ENCODE peak calls at places on chromosome 2, in six cellular contexts. One of them, this sample, is unnamed.

GRCh38 chr2:69499242-69499641 is 62.0 kb upstream of the NFU1 start:
- DNase-seq in K562: no peak
- DNase-seq in ovary: no peak
- DNase-seq in right lobe of liver: no peak
- DNase-seq in Peyer's patch: no peak
- DNase-seq in vagina: no peak
- DNase-seq in this sample: no peak

GRCh38 chr2:187581125-187581896 is 27.1 kb upstream of the TFPI start:
- DNase-seq in ovary: no peak
- DNase-seq in Peyer's patch: no peak
- DNase-seq in K562: peak; percentile 41
- DNase-seq in vagina: no peak
- DNase-seq in right lobe of liver: no peak
- DNase-seq in this sample: no peak

GRCh38 chr2:169109502-169110409 is 40.4 kb downstream of the DHRS9 start:
- DNase-seq in Peyer's patch: peak; percentile 72
- DNase-seq in ovary: peak; percentile 35
- DNase-seq in vagina: no peak
- DNase-seq in K562: peak; percentile 90
- DNase-seq in right lobe of liver: peak; percentile 75
- DNase-seq in this sample: peak; percentile 76

GRCh38 chr2:234502919-234503285 is 6.0 kb upstream of the ARL4C start:
- DNase-seq in vagina: no peak
- DNase-seq in Peyer's patch: no peak
- DNase-seq in ovary: no peak
- DNase-seq in right lobe of liver: no peak
- DNase-seq in K562: no peak
- DNase-seq in this sample: no peak

GRCh38 chr2:68643874-68644485 is 601 bp downstream of the PROKR1 start:
- DNase-seq in K562: no peak
- DNase-seq in ovary: no peak
- DNase-seq in right lobe of liver: no peak
- DNase-seq in Peyer's patch: no peak
- DNase-seq in vagina: no peak
- DNase-seq in this sample: no peak

GRCh38 chr2:65064728-65065552 is 8.7 kb downstream of the CEP68 start:
- DNase-seq in vagina: no peak
- DNase-seq in right lobe of liver: peak; percentile 66
- DNase-seq in Peyer's patch: no peak
- DNase-seq in ovary: peak; percentile 59
- DNase-seq in K562: peak; percentile 51
- DNase-seq in this sample: peak; percentile 83

GRCh38 chr2:61530365-61531148 is 7.6 kb downstream of the XPO1 start:
- DNase-seq in ovary: no peak
- DNase-seq in vagina: no peak
- DNase-seq in K562: no peak
- DNase-seq in right lobe of liver: no peak
- DNase-seq in Peyer's patch: no peak
- DNase-seq in this sample: no peak

GRCh38 chr2:121283670-121284245 is 1.2 kb downstream of the TFCP2L1 start:
- DNase-seq in vagina: no peak
- DNase-seq in Peyer's patch: no peak
- DNase-seq in right lobe of liver: no peak
- DNase-seq in K562: no peak
- DNase-seq in ovary: no peak
- DNase-seq in this sample: no peak

GRCh38 chr2:227214622-227215041 is 50.2 kb downstream of the COL4A3 start:
- DNase-seq in K562: no peak
- DNase-seq in vagina: no peak
- DNase-seq in ovary: no peak
- DNase-seq in Peyer's patch: no peak
- DNase-seq in right lobe of liver: no peak
- DNase-seq in this sample: no peak

GRCh38 chr2:186848873-186849578 is at the start of gene ZSWIM2:
- DNase-seq in right lobe of liver: peak; percentile 36
- DNase-seq in K562: no peak
- DNase-seq in ovary: peak; percentile 58
- DNase-seq in Peyer's patch: peak; percentile 48
- DNase-seq in vagina: no peak
- DNase-seq in this sample: peak; percentile 70

GRCh38 chr2:85444629-85445028 is 26.1 kb downstream of the SH2D6 start:
- DNase-seq in Peyer's patch: no peak
- DNase-seq in ovary: no peak
- DNase-seq in K562: no peak
- DNase-seq in vagina: no peak
- DNase-seq in right lobe of liver: no peak
- DNase-seq in this sample: no peak

GRCh38 chr2:85446296-85447221 is 28.0 kb downstream of the SH2D6 start:
- DNase-seq in vagina: no peak
- DNase-seq in K562: no peak
- DNase-seq in right lobe of liver: no peak
- DNase-seq in ovary: no peak
- DNase-seq in Peyer's patch: no peak
- DNase-seq in this sample: no peak

GRCh38 chr2:85448840-85449588 is 30.5 kb downstream of the SH2D6 start:
- DNase-seq in vagina: no peak
- DNase-seq in K562: no peak
- DNase-seq in ovary: no peak
- DNase-seq in right lobe of liver: no peak
- DNase-seq in Peyer's patch: no peak
- DNase-seq in this sample: no peak

GRCh38 chr2:85447222-85447585 is 28.7 kb downstream of the SH2D6 start:
- DNase-seq in ovary: no peak
- DNase-seq in K562: no peak
- DNase-seq in vagina: no peak
- DNase-seq in right lobe of liver: no peak
- DNase-seq in Peyer's patch: no peak
- DNase-seq in this sample: no peak

GRCh38 chr2:85445316-85446295 is 27.1 kb downstream of the SH2D6 start:
- DNase-seq in K562: no peak
- DNase-seq in vagina: no peak
- DNase-seq in ovary: peak; percentile 80
- DNase-seq in right lobe of liver: peak; percentile 74
- DNase-seq in Peyer's patch: no peak
- DNase-seq in this sample: peak; percentile 88
- TF ChIP-seq CTCF in K562: no peak
- TF ChIP-seq CTCF in vagina: no peak
- TF ChIP-seq CTCF in ovary: no peak
- TF ChIP-seq CTCF in right lobe of liver: no peak
- TF ChIP-seq CTCF in Peyer's patch: no peak
- TF ChIP-seq CTCF in this sample: no peak

DNA sequence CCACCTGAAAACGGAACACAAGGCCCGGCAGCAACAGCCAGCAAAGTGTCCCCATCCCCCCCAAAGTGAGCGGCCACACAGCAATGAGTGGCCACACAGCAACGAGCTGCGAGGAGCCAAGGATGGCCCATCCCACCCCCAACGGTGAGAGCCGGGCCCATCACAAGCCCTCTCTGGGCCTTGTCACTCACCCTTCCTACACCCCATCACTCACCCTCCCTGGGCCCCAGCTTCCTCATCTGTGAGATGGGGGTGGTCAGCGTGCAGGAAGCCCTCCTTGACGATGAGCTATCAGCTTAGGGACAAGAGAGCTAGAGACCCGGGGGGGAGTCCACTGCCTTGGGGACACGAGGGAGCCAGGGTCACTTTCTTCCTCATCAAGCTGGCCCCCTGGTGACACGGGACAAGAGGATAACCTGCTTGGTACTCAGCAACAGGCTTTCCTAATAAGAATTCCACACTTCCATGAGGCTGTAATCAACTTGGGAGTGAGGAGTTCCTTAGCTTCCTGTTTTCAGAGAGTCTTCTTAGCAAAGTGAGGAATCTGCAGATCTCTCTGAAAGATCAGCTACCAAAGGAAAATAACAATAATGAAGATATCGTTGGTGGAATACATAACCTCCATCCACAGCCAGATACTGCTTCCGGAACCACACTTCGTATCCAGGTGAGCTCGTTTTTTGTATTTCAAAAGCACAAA is 92.7 kb downstream of the HDAC4 start:
- DNase-seq in vagina: no peak
- DNase-seq in ovary: peak; percentile 6
- DNase-seq in right lobe of liver: peak; percentile 18
- DNase-seq in Peyer's patch: peak; percentile 40
- DNase-seq in K562: no peak
- DNase-seq in this sample: peak; percentile 75
- H3K4me3 ChIP-seq in vagina: peak overlapping the region; percentile 45
- H3K4me3 ChIP-seq in ovary: peak overlapping the region; percentile 44
- H3K4me3 ChIP-seq in right lobe of liver: peak overlapping the region; percentile 26
- H3K4me3 ChIP-seq in Peyer's patch: no peak overlapping the region
- H3K4me3 ChIP-seq in K562: no peak overlapping the region
- H3K4me3 ChIP-seq in this sample: peak overlapping the region; percentile 48

DNA sequence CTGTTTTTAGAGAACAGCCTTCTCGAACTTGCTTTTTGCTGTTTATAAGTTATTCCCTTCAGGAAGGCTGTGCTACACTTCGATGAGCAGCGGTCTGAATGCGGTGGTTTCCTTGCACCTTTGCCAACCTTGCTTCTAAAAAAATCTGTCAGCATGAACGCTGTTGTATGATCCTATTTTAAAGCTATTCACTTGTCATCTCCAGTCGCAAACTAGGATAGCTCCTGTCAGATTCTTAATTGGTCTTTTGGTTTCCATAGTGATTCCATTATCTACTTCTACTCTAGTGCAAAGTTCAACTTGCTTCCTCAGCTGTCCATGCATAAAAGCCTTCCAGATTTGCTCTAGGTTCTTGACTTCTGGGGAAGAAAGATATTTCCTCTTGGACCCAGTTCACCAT is 76.3 kb upstream of the GALNT3 start:
- DNase-seq in K562: no peak
- DNase-seq in Peyer's patch: no peak
- DNase-seq in vagina: no peak
- DNase-seq in right lobe of liver: no peak
- DNase-seq in ovary: no peak
- DNase-seq in this sample: no peak
- TF ChIP-seq POLR2A in K562: no peak
- TF ChIP-seq POLR2A in Peyer's patch: no peak
- TF ChIP-seq POLR2A in vagina: no peak
- TF ChIP-seq POLR2A in right lobe of liver: no peak
- TF ChIP-seq POLR2A in ovary: no peak
- TF ChIP-seq POLR2A in this sample: no peak

DNA sequence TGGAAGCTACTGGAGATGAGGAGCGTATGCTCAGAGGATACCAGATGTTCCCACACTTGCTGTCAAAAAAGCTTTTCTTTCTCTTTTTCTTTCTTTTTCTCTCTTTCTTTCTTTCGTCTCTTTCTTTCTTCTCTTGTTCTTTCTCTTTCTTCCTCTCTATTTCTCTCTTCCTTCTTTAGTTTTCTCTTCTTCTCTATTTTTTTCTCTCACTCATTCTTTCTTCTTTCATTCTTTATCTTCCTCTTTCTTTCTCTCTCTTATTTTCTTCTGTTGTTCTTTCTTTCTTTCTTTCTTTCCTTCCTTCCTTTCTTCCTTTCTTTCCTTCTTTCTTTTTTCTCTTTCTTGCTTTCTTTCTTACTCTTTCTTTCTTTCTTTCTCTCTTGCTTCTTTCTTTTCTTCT is 457.6 kb downstream of the CMPK2 start:
- DNase-seq in right lobe of liver: no peak
- DNase-seq in vagina: no peak
- DNase-seq in K562: no peak
- DNase-seq in ovary: no peak
- DNase-seq in Peyer's patch: no peak
- DNase-seq in this sample: no peak
- TF ChIP-seq CTCF in right lobe of liver: no peak
- TF ChIP-seq CTCF in vagina: no peak
- TF ChIP-seq CTCF in K562: no peak
- TF ChIP-seq CTCF in ovary: no peak
- TF ChIP-seq CTCF in Peyer's patch: no peak
- TF ChIP-seq CTCF in this sample: no peak